ENCODE peak calls at places on chromosomes 13 and 19, in four cellular contexts. S is transverse colon, F is uterus, B is esophagus squamous epithelium. D is an unnamed sample.

GRCh38 chr19:30606114-30607050 is 234.2 kb downstream of the ZNF536 start:
- DNase-seq in S (no peak), F (no peak), B (no peak), D (no peak)

GRCh38 chr13:60242231-60242630 is 78.5 kb upstream of the DIAPH3 start:
- DNase-seq in S (no peak), F (no peak), B (no peak), D (no peak)

GRCh38 chr13:23707674-23708073 is 137.5 kb downstream of the TNFRSF19 start:
- DNase-seq in S (no peak), F (no peak), B (no peak), D (peak)

GRCh38 chr19:17107546-17108452 is 32.2 kb downstream of the MYO9B start:
- DNase-seq in S (peak), F (peak), B (no peak), D (no peak)

GRCh38 chr13:99176309-99177276 is 24.1 kb upstream of the UBAC2 start:
- DNase-seq in S (peak), F (peak), B (no peak), D (peak)

GRCh38 chr19:4233282-4233853 is 4.0 kb downstream of the EBI3 start:
- DNase-seq in S (peak), F (no peak), B (no peak), D (peak)

GRCh38 chr13:94063096-94063495 is 416.4 kb downstream of the DCT start:
- DNase-seq in S (no peak), F (no peak), B (no peak), D (no peak)

GRCh38 chr19:4536798-4537197 is 1.8 kb upstream of the PLIN5 start:
- DNase-seq in S (no peak), F (no peak), B (no peak), D (no peak)

GRCh38 chr13:100197591-100198365 is 108.9 kb downstream of the PCCA start:
- DNase-seq in S (peak), F (no peak), B (no peak), D (no peak)

GRCh38 chr19:5173993-5174392 is 166.6 kb downstream of the PTPRS start:
- DNase-seq in S (no peak), F (no peak), B (no peak), D (no peak)

GRCh38 chr13:93535256-93535655 is 308.6 kb downstream of the GPC6 start:
- DNase-seq in S (no peak), F (no peak), B (no peak), D (no peak)

GRCh38 chr19:45477713-45478453 is 10.1 kb downstream of the FOSB start:
- DNase-seq in S (no peak), F (no peak), B (no peak), D (no peak)

GRCh38 chr13:102580552-102581169 is 16.1 kb upstream of the TPP2 start:
- DNase-seq in S (no peak), F (peak), B (no peak), D (peak)

GRCh38 chr19:13986348-13986904 is 19.7 kb downstream of the RFX1 start:
- DNase-seq in S (peak), F (peak), B (peak), D (peak)

GRCh38 chr19:13984875-13985741 is 21.0 kb downstream of the RFX1 start:
- DNase-seq in S (no peak), F (no peak), B (no peak), D (no peak)

GRCh38 chr19:13985771-13986347 is 20.3 kb downstream of the RFX1 start:
- DNase-seq in S (no peak), F (no peak), B (no peak), D (no peak)

GRCh38 chr19:13990085-13990484 is 16.0 kb downstream of the RFX1 start:
- DNase-seq in S (no peak), F (no peak), B (no peak), D (no peak)

DNA sequence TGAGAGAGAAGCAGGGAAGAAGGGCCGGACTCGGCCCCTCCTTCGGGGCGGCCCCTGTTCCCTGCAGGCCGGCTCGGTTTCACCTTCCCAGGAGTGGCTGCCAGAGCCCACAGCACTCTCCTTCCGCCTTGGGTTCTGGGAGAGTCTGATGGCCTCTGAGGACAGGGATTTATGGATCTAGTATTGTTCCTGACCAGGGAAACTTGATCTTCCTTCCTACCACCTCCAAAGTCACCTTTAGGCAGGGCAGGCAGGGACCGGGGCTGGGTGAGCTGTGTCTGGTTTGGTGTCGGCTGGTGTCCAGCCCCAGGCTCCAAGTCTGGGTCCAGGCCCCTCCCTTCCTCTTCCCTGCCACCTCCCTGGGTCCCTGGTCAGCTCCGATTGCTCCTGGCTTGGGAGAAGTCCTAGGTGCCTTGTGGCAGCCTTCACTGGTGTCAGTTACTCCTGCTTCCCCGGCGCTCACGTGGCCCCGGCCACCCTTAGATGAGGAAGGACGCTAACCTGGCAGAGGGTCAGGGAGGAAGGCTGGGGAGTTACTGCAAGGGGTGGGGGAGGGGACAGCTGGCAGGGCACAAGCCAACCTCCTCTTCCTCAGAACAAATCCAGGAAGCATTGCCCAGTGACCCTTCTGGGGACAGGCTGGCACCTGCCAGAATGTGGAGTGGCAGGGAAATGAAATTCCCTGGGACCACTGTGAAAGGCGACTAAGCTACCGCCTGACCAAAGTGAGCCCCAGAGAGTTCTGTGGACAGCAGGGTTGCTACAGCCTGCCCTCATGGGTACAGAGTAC is 18.8 kb downstream of the RFX1 start:
- DNase-seq in S (no peak), F (no peak), B (no peak), D (no peak)
- TF ChIP-seq POLR2A in S (no peak), F (no peak), B (no peak), D (no peak)

GRCh38 chr19:46603195-46603637 is 2.1 kb downstream of the CALM3 start:
- DNase-seq in S (peak), F (no peak), B (no peak), D (peak)

GRCh38 chr19:46599716-46600392 is 1.3 kb upstream of the CALM3 start:
- DNase-seq in S (no peak), F (no peak), B (no peak), D (peak)

GRCh38 chr19:46600393-46601317 is 475 bp upstream of the CALM3 start:
- DNase-seq in S (peak), F (peak), B (peak), D (peak)

GRCh38 chr19:46602392-46603194 is 1.5 kb downstream of the CALM3 start:
- DNase-seq in S (no peak), F (no peak), B (no peak), D (peak)

GRCh38 chr19:46601318-46602224 is at the start of gene CALM3:
- DNase-seq in S (no peak), F (no peak), B (no peak), D (peak)
- TF ChIP-seq POLR2A in S (peak), F (peak), B (no peak), D (peak)

DNA sequence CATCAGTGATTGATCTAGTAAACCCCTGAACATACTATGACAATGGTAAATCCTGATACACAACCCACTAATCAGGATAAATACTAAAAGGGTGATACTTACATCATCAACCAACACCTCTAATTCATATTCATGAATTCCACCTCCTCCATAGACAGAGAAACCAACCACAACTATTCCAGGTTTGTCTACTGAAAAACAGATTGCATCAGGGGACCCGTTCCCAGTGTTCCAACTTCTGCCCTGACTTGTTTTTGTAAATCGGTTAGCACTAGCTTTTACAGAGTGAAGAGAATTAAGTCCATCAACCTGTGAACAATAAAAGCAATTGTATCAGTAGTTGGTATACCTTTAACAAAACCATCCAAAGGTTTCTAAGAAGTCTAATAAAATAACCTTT is 149.2 kb downstream of the MYCBP2 start:
- DNase-seq in S (no peak), F (no peak), B (no peak), D (no peak)
- TF ChIP-seq POLR2A in S (no peak), F (no peak), B (no peak), D (no peak)

GRCh38 chr13:114093118-114093517 is 39.3 kb downstream of the RASA3 start:
- DNase-seq in S (no peak), F (no peak), B (no peak), D (no peak)
- TF ChIP-seq POLR2A in S (no peak), F (no peak), B (no peak), D (no peak)

DNA sequence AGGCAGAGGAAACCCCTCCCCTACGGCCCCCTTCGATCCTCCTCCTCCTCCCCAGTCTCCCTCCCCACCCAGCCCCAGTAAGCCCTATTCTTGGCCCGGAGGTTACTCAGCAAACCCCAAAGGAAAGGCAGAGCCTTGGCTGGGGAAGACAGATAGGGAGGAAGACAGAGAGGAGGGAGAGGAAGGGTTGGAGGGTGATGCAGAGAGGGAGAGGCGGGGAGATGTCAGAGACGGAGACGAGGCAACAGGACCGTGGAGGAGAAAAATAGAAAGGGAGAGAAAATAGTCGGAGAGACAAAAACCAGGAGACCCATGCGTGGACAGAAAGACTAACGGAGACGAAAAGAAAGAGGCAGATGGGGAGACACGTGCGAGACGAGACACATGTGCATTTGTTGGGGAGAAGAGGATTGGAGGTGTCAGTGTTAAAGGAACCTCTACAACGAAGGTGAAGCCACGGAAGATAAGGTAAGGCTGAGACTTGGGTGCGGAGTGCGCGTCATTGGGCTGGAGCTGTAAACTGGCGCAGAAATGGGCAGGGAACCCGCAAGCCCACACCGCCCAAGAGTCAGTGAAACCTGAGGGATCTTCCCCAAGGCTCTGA is 2.9 kb downstream of the TGFB1 start:
- DNase-seq in S (no peak), F (no peak), B (no peak), D (peak)
- TF ChIP-seq POLR2A in S (no peak), F (no peak), B (no peak), D (no peak)